ENCODE peak calls at places on chromosomes 12 and 14, in seven cellular contexts. C, T, H, O, R, J and D are unnamed samples.

GRCh38 chr12:51893786-51894185 is 5.9 kb downstream of the ANKRD33 start:
- DNase-seq in C (no peak), T (no peak), H (no peak), O (no peak), R (no peak), J (no peak), D (no peak)

GRCh38 chr14:98548071-98548686 is 723.8 kb downstream of the BCL11B start:
- DNase-seq in C (no peak), T (no peak), H (no peak), O (no peak), R (no peak), J (no peak), D (no peak)

GRCh38 chr14:75732888-75733287 is 71.8 kb downstream of the TTLL5 start:
- DNase-seq in C (no peak), T (no peak), H (no peak), O (no peak), R (no peak), J (no peak), D (no peak)

GRCh38 chr14:79229383-79229875 is 981.9 kb downstream of the DIO2 start:
- DNase-seq in C (no peak), T (peak; percentile 13), H (peak; percentile 42), O (no peak), R (no peak), J (no peak), D (no peak)

GRCh38 chr12:53868516-53868986 is 70.1 kb upstream of the HOXC13 start:
- DNase-seq in C (no peak), T (no peak), H (peak; percentile 66), O (no peak), R (no peak), J (no peak), D (peak; percentile 93)

GRCh38 chr12:52873832-52874572 is 25.2 kb upstream of the KRT78 start:
- DNase-seq in C (peak; percentile 96), T (peak; percentile 22), H (peak; percentile 63), O (peak; percentile 49), R (peak; percentile 44), J (peak; percentile 96), D (peak; percentile 99)

GRCh38 chr14:60563113-60563512 is 54.2 kb downstream of the SIX6 start:
- DNase-seq in C (peak; percentile 17), T (no peak), H (no peak), O (no peak), R (no peak), J (no peak), D (no peak)

GRCh38 chr12:103334447-103334846 is 161.3 kb downstream of the C12orf42 start:
- DNase-seq in C (peak; percentile 0), T (peak; percentile 56), H (no peak), O (no peak), R (no peak), J (no peak), D (no peak)

GRCh38 chr12:108260039-108260438 is 79.1 kb downstream of the CMKLR1 start:
- DNase-seq in C (no peak), T (no peak), H (no peak), O (no peak), R (no peak), J (no peak), D (no peak)

GRCh38 chr12:95836630-95837239 is 22.0 kb upstream of the SNRPF start:
- DNase-seq in C (peak; percentile 46), T (no peak), H (peak; percentile 2), O (no peak), R (no peak), J (no peak), D (no peak)

GRCh38 chr12:77124767-77125166 is 59.4 kb upstream of the E2F7 start:
- DNase-seq in C (no peak), T (no peak), H (no peak), O (no peak), R (no peak), J (no peak), D (no peak)

GRCh38 chr12:13181375-13182070 is 15.0 kb upstream of the EMP1 start:
- DNase-seq in C (no peak), T (no peak), H (no peak), O (no peak), R (no peak), J (no peak), D (no peak)

GRCh38 chr14:30317729-30318128 is 241.2 kb upstream of the G2E3 start:
- DNase-seq in C (no peak), T (no peak), H (peak; percentile 10), O (no peak), R (no peak), J (no peak), D (no peak)

GRCh38 chr12:31897791-31898503 is 61.3 kb upstream of the RESF1 start:
- DNase-seq in C (no peak), T (no peak), H (peak; percentile 75), O (no peak), R (peak; percentile 50), J (no peak), D (peak; percentile 49)